ENCODE peak calls at places on chromosomes 12 and 14, in eight cellular contexts. One of them, this sample, is unnamed.

GRCh38 chr14:67245104-67245503 is 3.9 kb downstream of the PALS1 start:
- DNase-seq in prostate gland: no peak
- DNase-seq in SK-MEL-5: no peak
- DNase-seq in CD4-positive, alpha-beta T cell: no peak
- DNase-seq in HEK293T: no peak
- DNase-seq in NB4: no peak
- DNase-seq in GM19239: no peak
- DNase-seq in astrocyte of the hippocampus: no peak
- DNase-seq in this sample: no peak

GRCh38 chr14:89283327-89284060 is 133.5 kb downstream of the FOXN3 start:
- DNase-seq in prostate gland: no peak
- DNase-seq in SK-MEL-5: no peak
- DNase-seq in CD4-positive, alpha-beta T cell: no peak
- DNase-seq in HEK293T: no peak
- DNase-seq in NB4: no peak
- DNase-seq in GM19239: no peak
- DNase-seq in astrocyte of the hippocampus: no peak
- DNase-seq in this sample: no peak

GRCh38 chr12:98227162-98227561 is 288.2 kb upstream of the TMPO start:
- DNase-seq in prostate gland: no peak
- DNase-seq in SK-MEL-5: peak
- DNase-seq in CD4-positive, alpha-beta T cell: no peak
- DNase-seq in HEK293T: peak
- DNase-seq in NB4: peak
- DNase-seq in GM19239: no peak
- DNase-seq in astrocyte of the hippocampus: no peak
- DNase-seq in this sample: no peak

GRCh38 chr14:27485193-27485592 is 887.4 kb upstream of the NOVA1 start:
- DNase-seq in prostate gland: no peak
- DNase-seq in SK-MEL-5: no peak
- DNase-seq in CD4-positive, alpha-beta T cell: no peak
- DNase-seq in HEK293T: no peak
- DNase-seq in NB4: no peak
- DNase-seq in GM19239: no peak
- DNase-seq in astrocyte of the hippocampus: no peak
- DNase-seq in this sample: no peak

GRCh38 chr14:28785096-28785952 is 18.7 kb downstream of the FOXG1 start:
- DNase-seq in prostate gland: no peak
- DNase-seq in SK-MEL-5: peak
- DNase-seq in CD4-positive, alpha-beta T cell: no peak
- DNase-seq in HEK293T: no peak
- DNase-seq in NB4: no peak
- DNase-seq in GM19239: no peak
- DNase-seq in astrocyte of the hippocampus: peak
- DNase-seq in this sample: no peak

GRCh38 chr12:106049105-106049504 is 89.6 kb downstream of the NUAK1 start:
- DNase-seq in prostate gland: no peak
- DNase-seq in SK-MEL-5: no peak
- DNase-seq in CD4-positive, alpha-beta T cell: no peak
- DNase-seq in HEK293T: no peak
- DNase-seq in NB4: no peak
- DNase-seq in GM19239: no peak
- DNase-seq in astrocyte of the hippocampus: no peak
- DNase-seq in this sample: no peak

GRCh38 chr12:128314611-128315010 is 47.6 kb downstream of the TMEM132C start:
- DNase-seq in prostate gland: no peak
- DNase-seq in SK-MEL-5: no peak
- DNase-seq in CD4-positive, alpha-beta T cell: no peak
- DNase-seq in HEK293T: no peak
- DNase-seq in NB4: no peak
- DNase-seq in GM19239: no peak
- DNase-seq in astrocyte of the hippocampus: no peak
- DNase-seq in this sample: no peak

GRCh38 chr12:56258068-56258819 is at the start of gene ANKRD52:
- DNase-seq in prostate gland: peak
- DNase-seq in SK-MEL-5: peak
- DNase-seq in CD4-positive, alpha-beta T cell: peak
- DNase-seq in HEK293T: peak
- DNase-seq in NB4: peak
- DNase-seq in GM19239: peak
- DNase-seq in astrocyte of the hippocampus: peak
- DNase-seq in this sample: peak

GRCh38 chr14:58078068-58078467 is 73.9 kb downstream of the ARMH4 start:
- DNase-seq in prostate gland: no peak
- DNase-seq in SK-MEL-5: no peak
- DNase-seq in CD4-positive, alpha-beta T cell: no peak
- DNase-seq in HEK293T: no peak
- DNase-seq in NB4: no peak
- DNase-seq in GM19239: no peak
- DNase-seq in astrocyte of the hippocampus: peak
- DNase-seq in this sample: no peak

GRCh38 chr12:76029982-76030377 is 1.6 kb downstream of the PHLDA1 start:
- DNase-seq in prostate gland: no peak
- DNase-seq in SK-MEL-5: peak
- DNase-seq in CD4-positive, alpha-beta T cell: no peak
- DNase-seq in HEK293T: no peak
- DNase-seq in NB4: peak
- DNase-seq in GM19239: no peak
- DNase-seq in astrocyte of the hippocampus: peak
- DNase-seq in this sample: no peak

GRCh38 chr14:55107766-55108554 is 21.1 kb upstream of the LGALS3 start:
- DNase-seq in prostate gland: peak
- DNase-seq in SK-MEL-5: peak
- DNase-seq in CD4-positive, alpha-beta T cell: peak
- DNase-seq in HEK293T: peak
- DNase-seq in NB4: peak
- DNase-seq in GM19239: no peak
- DNase-seq in astrocyte of the hippocampus: peak
- DNase-seq in this sample: peak

GRCh38 chr12:110791589-110791988 is 48.9 kb upstream of the PPP1CC start:
- DNase-seq in prostate gland: no peak
- DNase-seq in SK-MEL-5: no peak
- DNase-seq in CD4-positive, alpha-beta T cell: no peak
- DNase-seq in HEK293T: no peak
- DNase-seq in NB4: no peak
- DNase-seq in GM19239: no peak
- DNase-seq in astrocyte of the hippocampus: no peak
- DNase-seq in this sample: no peak

GRCh38 chr14:75720828-75721227 is 59.8 kb downstream of the TTLL5 start:
- DNase-seq in prostate gland: peak
- DNase-seq in SK-MEL-5: no peak
- DNase-seq in CD4-positive, alpha-beta T cell: no peak
- DNase-seq in HEK293T: no peak
- DNase-seq in NB4: no peak
- DNase-seq in GM19239: no peak
- DNase-seq in astrocyte of the hippocampus: peak
- DNase-seq in this sample: no peak

GRCh38 chr12:11545438-11546330 is 103.8 kb upstream of the ETV6 start:
- DNase-seq in prostate gland: no peak
- DNase-seq in SK-MEL-5: no peak
- DNase-seq in CD4-positive, alpha-beta T cell: peak
- DNase-seq in HEK293T: no peak
- DNase-seq in NB4: peak
- DNase-seq in GM19239: peak
- DNase-seq in astrocyte of the hippocampus: no peak
- DNase-seq in this sample: no peak

GRCh38 chr14:73630009-73630780 is 14.6 kb upstream of the DNAL1 start:
- DNase-seq in prostate gland: no peak
- DNase-seq in SK-MEL-5: no peak
- DNase-seq in CD4-positive, alpha-beta T cell: no peak
- DNase-seq in HEK293T: no peak
- DNase-seq in NB4: no peak
- DNase-seq in GM19239: no peak
- DNase-seq in astrocyte of the hippocampus: no peak
- DNase-seq in this sample: no peak

GRCh38 chr14:76917759-76918175 is 91.6 kb downstream of the LRRC74A start:
- DNase-seq in prostate gland: peak
- DNase-seq in SK-MEL-5: no peak
- DNase-seq in CD4-positive, alpha-beta T cell: no peak
- DNase-seq in HEK293T: no peak
- DNase-seq in NB4: no peak
- DNase-seq in GM19239: no peak
- DNase-seq in astrocyte of the hippocampus: peak
- DNase-seq in this sample: peak

GRCh38 chr12:91326043-91327027 is 143.7 kb upstream of the DCN start:
- DNase-seq in prostate gland: peak
- DNase-seq in SK-MEL-5: peak
- DNase-seq in CD4-positive, alpha-beta T cell: peak
- DNase-seq in HEK293T: peak
- DNase-seq in NB4: peak
- DNase-seq in GM19239: peak
- DNase-seq in astrocyte of the hippocampus: peak
- DNase-seq in this sample: no peak

GRCh38 chr12:85029456-85029855 is 6.6 kb downstream of the TSPAN19 start:
- DNase-seq in prostate gland: no peak
- DNase-seq in SK-MEL-5: peak
- DNase-seq in CD4-positive, alpha-beta T cell: no peak
- DNase-seq in HEK293T: peak
- DNase-seq in NB4: peak
- DNase-seq in GM19239: no peak
- DNase-seq in astrocyte of the hippocampus: peak
- DNase-seq in this sample: no peak

GRCh38 chr14:63499701-63500250 is 43.4 kb downstream of the PPP2R5E start:
- DNase-seq in prostate gland: no peak
- DNase-seq in SK-MEL-5: no peak
- DNase-seq in CD4-positive, alpha-beta T cell: no peak
- DNase-seq in HEK293T: no peak
- DNase-seq in NB4: no peak
- DNase-seq in GM19239: no peak
- DNase-seq in astrocyte of the hippocampus: no peak
- DNase-seq in this sample: no peak

GRCh38 chr12:45969084-45969483 is 21.3 kb downstream of the SCAF11 start:
- DNase-seq in prostate gland: no peak
- DNase-seq in SK-MEL-5: no peak
- DNase-seq in CD4-positive, alpha-beta T cell: no peak
- DNase-seq in HEK293T: no peak
- DNase-seq in NB4: no peak
- DNase-seq in GM19239: no peak
- DNase-seq in astrocyte of the hippocampus: peak
- DNase-seq in this sample: no peak

GRCh38 chr14:60999536-60999935 is 18.5 kb downstream of the SLC38A6 start:
- DNase-seq in prostate gland: no peak
- DNase-seq in SK-MEL-5: no peak
- DNase-seq in CD4-positive, alpha-beta T cell: no peak
- DNase-seq in HEK293T: no peak
- DNase-seq in NB4: no peak
- DNase-seq in GM19239: no peak
- DNase-seq in astrocyte of the hippocampus: no peak
- DNase-seq in this sample: no peak

GRCh38 chr14:104303705-104304425 is 165.5 kb downstream of the KIF26A start:
- DNase-seq in prostate gland: no peak
- DNase-seq in SK-MEL-5: no peak
- DNase-seq in CD4-positive, alpha-beta T cell: no peak
- DNase-seq in HEK293T: no peak
- DNase-seq in NB4: no peak
- DNase-seq in GM19239: no peak
- DNase-seq in astrocyte of the hippocampus: no peak
- DNase-seq in this sample: peak

This sample was measured in lower lobe of right lung.